ENCODE peak calls at places on chromosomes 5 and 9, in five cellular contexts. J, V, F, G and L are unnamed samples.

GRCh38 chr5:172162348-172162747 is 25.7 kb downstream of the STK10 start:
- DNase-seq in F (no peak), G (no peak), V (peak), J (no peak), L (no peak)

GRCh38 chr9:134618163-134618822 is 23.3 kb upstream of the COL5A1 start:
- DNase-seq in V (no peak), G (no peak), F (no peak), J (no peak), L (no peak)

GRCh38 chr9:96604005-96604320 is 15.7 kb downstream of the CDC14B start:
- DNase-seq in J (no peak), F (no peak), V (no peak), G (no peak), L (no peak)

GRCh38 chr9:133702798-133703570 is 35.2 kb downstream of the SARDH start:
- DNase-seq in F (no peak), J (no peak), G (no peak), V (no peak), L (no peak)

GRCh38 chr5:115831163-115831768 is 10.1 kb downstream of the ATG12 start:
- DNase-seq in J (peak), V (peak), G (no peak), F (no peak), L (peak)

GRCh38 chr9:33233659-33234335 is 6.2 kb upstream of the SPINK4 start:
- DNase-seq in V (no peak), J (peak), F (peak), G (no peak), L (no peak)

GRCh38 chr5:96652769-96653455 is 9.3 kb upstream of the CAST start:
- DNase-seq in J (no peak), F (no peak), G (no peak), V (no peak), L (no peak)

GRCh38 chr9:34035656-34036055 is 13.0 kb downstream of the UBAP2 start:
- DNase-seq in F (no peak), V (no peak), G (no peak), J (no peak), L (peak)

GRCh38 chr5:10839916-10840599 is 79.0 kb upstream of the DAP start:
- DNase-seq in V (no peak), J (no peak), F (no peak), G (no peak), L (no peak)

GRCh38 chr5:58016329-58016728 is 443.6 kb downstream of the PLK2 start:
- DNase-seq in G (no peak), F (no peak), J (no peak), V (peak), L (peak)

GRCh38 chr5:140565024-140565779 is 574 bp downstream of the SLC35A4 start:
- DNase-seq in G (no peak), V (no peak), F (no peak), J (no peak), L (peak)

GRCh38 chr5:89117131-89117644 is 234.2 kb upstream of the MEF2C start:
- DNase-seq in J (no peak), V (no peak), F (no peak), G (no peak), L (peak)

GRCh38 chr5:179125789-179126505 is 65.8 kb downstream of the ZNF354C start:
- DNase-seq in G (no peak), J (no peak), F (no peak), V (no peak), L (no peak)

GRCh38 chr5:33231935-33232334 is 208.8 kb upstream of the TARS1 start:
- DNase-seq in J (no peak), V (no peak), G (no peak), F (no peak), L (no peak)

GRCh38 chr5:135457424-135458071 is 5.4 kb upstream of the TIFAB start:
- DNase-seq in G (peak), V (peak), J (peak), F (peak), L (peak)

GRCh38 chr5:41193462-41194166 is 19.7 kb downstream of the C6 start:
- DNase-seq in V (no peak), F (peak), G (no peak), J (peak), L (peak)

GRCh38 chr9:132200706-132201105 is 38.8 kb downstream of the NTNG2 start:
- DNase-seq in F (no peak), V (no peak), G (no peak), J (no peak), L (no peak)

GRCh38 chr5:98217138-98217537 is 556.3 kb upstream of the RGMB start:
- DNase-seq in V (no peak), G (no peak), F (no peak), J (no peak), L (no peak)

GRCh38 chr5:170628028-170628427 is 124.2 kb downstream of the KCNIP1 start:
- DNase-seq in G (no peak), V (no peak), F (no peak), J (no peak), L (no peak)